ENCODE peak calls at places on chromosomes 16 and 17, in nine cellular contexts. One of them, this sample, is unnamed.

GRCh38 chr16:67782567-67783352 is 23.6 kb downstream of the RANBP10 start:
- DNase-seq in naive thymus-derived CD4-positive, alpha-beta T cell: no peak
- DNase-seq in body of pancreas: no peak
- DNase-seq in tibial nerve: no peak
- DNase-seq in HAP-1: no peak
- DNase-seq in H7: no peak
- DNase-seq in thoracic aorta: no peak
- DNase-seq in mammary epithelial cell: no peak
- DNase-seq in aorta: no peak
- DNase-seq in this sample: no peak

GRCh38 chr16:1980026-1980769 is 1.1 kb downstream of the NOXO1 start:
- DNase-seq in HAP-1: no peak
- DNase-seq in aorta: no peak
- DNase-seq in mammary epithelial cell: peak; percentile 14
- DNase-seq in naive thymus-derived CD4-positive, alpha-beta T cell: no peak
- DNase-seq in tibial nerve: no peak
- DNase-seq in H7: peak; percentile 87
- DNase-seq in body of pancreas: no peak
- DNase-seq in thoracic aorta: no peak
- DNase-seq in this sample: no peak

GRCh38 chr16:71460246-71460645 is 1.8 kb downstream of the ZNF23 start:
- DNase-seq in body of pancreas: no peak
- DNase-seq in tibial nerve: no peak
- DNase-seq in HAP-1: no peak
- DNase-seq in aorta: no peak
- DNase-seq in mammary epithelial cell: peak; percentile 25
- DNase-seq in H7: no peak
- DNase-seq in thoracic aorta: no peak
- DNase-seq in naive thymus-derived CD4-positive, alpha-beta T cell: no peak
- DNase-seq in this sample: no peak

GRCh38 chr17:72614476-72614870 is 478.0 kb downstream of the SLC39A11 start:
- DNase-seq in H7: no peak
- DNase-seq in body of pancreas: no peak
- DNase-seq in mammary epithelial cell: peak; percentile 72
- DNase-seq in naive thymus-derived CD4-positive, alpha-beta T cell: no peak
- DNase-seq in tibial nerve: no peak
- DNase-seq in aorta: no peak
- DNase-seq in thoracic aorta: no peak
- DNase-seq in HAP-1: no peak
- DNase-seq in this sample: no peak

GRCh38 chr16:85151603-85152413 is 39.5 kb upstream of the CIBAR2 start:
- DNase-seq in tibial nerve: peak; percentile 45
- DNase-seq in HAP-1: no peak
- DNase-seq in body of pancreas: peak; percentile 68
- DNase-seq in H7: peak; percentile 84
- DNase-seq in naive thymus-derived CD4-positive, alpha-beta T cell: no peak
- DNase-seq in thoracic aorta: peak; percentile 84
- DNase-seq in aorta: peak; percentile 93
- DNase-seq in mammary epithelial cell: peak; percentile 76
- DNase-seq in this sample: no peak

GRCh38 chr17:82836823-82837357 is 2.9 kb downstream of the ZNF750 start:
- DNase-seq in tibial nerve: peak; percentile 29
- DNase-seq in mammary epithelial cell: no peak
- DNase-seq in body of pancreas: no peak
- DNase-seq in H7: peak; percentile 66
- DNase-seq in HAP-1: peak; percentile 42
- DNase-seq in aorta: no peak
- DNase-seq in thoracic aorta: no peak
- DNase-seq in naive thymus-derived CD4-positive, alpha-beta T cell: no peak
- DNase-seq in this sample: no peak

GRCh38 chr16:49884033-49884707 is 28.3 kb upstream of the ZNF423 start:
- DNase-seq in thoracic aorta: no peak
- DNase-seq in HAP-1: no peak
- DNase-seq in aorta: no peak
- DNase-seq in mammary epithelial cell: no peak
- DNase-seq in H7: no peak
- DNase-seq in tibial nerve: no peak
- DNase-seq in body of pancreas: peak; percentile 58
- DNase-seq in naive thymus-derived CD4-positive, alpha-beta T cell: no peak
- DNase-seq in this sample: no peak

GRCh38 chr17:30454635-30455034 is 22.6 kb upstream of the GOSR1 start:
- DNase-seq in aorta: no peak
- DNase-seq in naive thymus-derived CD4-positive, alpha-beta T cell: no peak
- DNase-seq in thoracic aorta: no peak
- DNase-seq in H7: no peak
- DNase-seq in mammary epithelial cell: no peak
- DNase-seq in tibial nerve: no peak
- DNase-seq in HAP-1: no peak
- DNase-seq in body of pancreas: no peak
- DNase-seq in this sample: no peak

GRCh38 chr17:18070861-18071340 is 16.8 kb upstream of the DRG2 start:
- DNase-seq in HAP-1: no peak
- DNase-seq in aorta: no peak
- DNase-seq in mammary epithelial cell: peak; percentile 17
- DNase-seq in naive thymus-derived CD4-positive, alpha-beta T cell: no peak
- DNase-seq in body of pancreas: no peak
- DNase-seq in H7: peak; percentile 54
- DNase-seq in tibial nerve: no peak
- DNase-seq in thoracic aorta: no peak
- DNase-seq in this sample: no peak

GRCh38 chr16:8776193-8776592 is 21.2 kb downstream of the TMEM186 start:
- DNase-seq in aorta: no peak
- DNase-seq in body of pancreas: no peak
- DNase-seq in naive thymus-derived CD4-positive, alpha-beta T cell: no peak
- DNase-seq in thoracic aorta: no peak
- DNase-seq in mammary epithelial cell: no peak
- DNase-seq in H7: peak; percentile 79
- DNase-seq in tibial nerve: no peak
- DNase-seq in HAP-1: no peak
- DNase-seq in this sample: no peak

GRCh38 chr17:35051183-35051578 is 12.3 kb downstream of the RFFL start:
- DNase-seq in naive thymus-derived CD4-positive, alpha-beta T cell: peak; percentile 88
- DNase-seq in aorta: no peak
- DNase-seq in body of pancreas: peak; percentile 52
- DNase-seq in mammary epithelial cell: no peak
- DNase-seq in H7: no peak
- DNase-seq in HAP-1: no peak
- DNase-seq in tibial nerve: peak; percentile 14
- DNase-seq in thoracic aorta: no peak
- DNase-seq in this sample: peak; percentile 93

GRCh38 chr17:17364338-17364667 is 61.1 kb downstream of the NT5M start:
- DNase-seq in H7: no peak
- DNase-seq in tibial nerve: no peak
- DNase-seq in HAP-1: no peak
- DNase-seq in mammary epithelial cell: no peak
- DNase-seq in naive thymus-derived CD4-positive, alpha-beta T cell: no peak
- DNase-seq in body of pancreas: no peak
- DNase-seq in aorta: peak; percentile 11
- DNase-seq in thoracic aorta: no peak
- DNase-seq in this sample: no peak

GRCh38 chr17:38584350-38584925 is 21.3 kb downstream of the SRCIN1 start:
- DNase-seq in aorta: peak; percentile 73
- DNase-seq in thoracic aorta: no peak
- DNase-seq in H7: peak; percentile 95
- DNase-seq in naive thymus-derived CD4-positive, alpha-beta T cell: peak; percentile 55
- DNase-seq in body of pancreas: peak; percentile 71
- DNase-seq in tibial nerve: peak; percentile 28
- DNase-seq in mammary epithelial cell: peak; percentile 54
- DNase-seq in HAP-1: peak; percentile 81
- DNase-seq in this sample: peak; percentile 41

GRCh38 chr16:47258874-47259461 is 115.2 kb upstream of the NETO2 start:
- DNase-seq in H7: peak; percentile 60
- DNase-seq in mammary epithelial cell: peak; percentile 3
- DNase-seq in body of pancreas: no peak
- DNase-seq in thoracic aorta: no peak
- DNase-seq in tibial nerve: no peak
- DNase-seq in naive thymus-derived CD4-positive, alpha-beta T cell: no peak
- DNase-seq in HAP-1: peak; percentile 60
- DNase-seq in aorta: no peak
- DNase-seq in this sample: peak; percentile 47

GRCh38 chr17:49180303-49180702 is 30.1 kb downstream of the GNGT2 start:
- DNase-seq in HAP-1: peak; percentile 85
- DNase-seq in aorta: peak; percentile 75
- DNase-seq in naive thymus-derived CD4-positive, alpha-beta T cell: peak; percentile 55
- DNase-seq in mammary epithelial cell: no peak
- DNase-seq in thoracic aorta: no peak
- DNase-seq in tibial nerve: peak; percentile 80
- DNase-seq in body of pancreas: peak; percentile 66
- DNase-seq in H7: peak; percentile 84
- DNase-seq in this sample: peak; percentile 54

GRCh38 chr17:67290994-67291362 is 46.0 kb upstream of the HELZ start:
- DNase-seq in H7: peak; percentile 42
- DNase-seq in tibial nerve: no peak
- DNase-seq in aorta: no peak
- DNase-seq in thoracic aorta: no peak
- DNase-seq in HAP-1: peak; percentile 21
- DNase-seq in mammary epithelial cell: no peak
- DNase-seq in naive thymus-derived CD4-positive, alpha-beta T cell: no peak
- DNase-seq in body of pancreas: no peak
- DNase-seq in this sample: no peak

GRCh38 chr17:77516902-77517301 is 376.1 kb downstream of the SEC14L1 start:
- DNase-seq in naive thymus-derived CD4-positive, alpha-beta T cell: no peak
- DNase-seq in H7: peak; percentile 5
- DNase-seq in aorta: no peak
- DNase-seq in mammary epithelial cell: peak; percentile 58
- DNase-seq in tibial nerve: no peak
- DNase-seq in body of pancreas: no peak
- DNase-seq in thoracic aorta: no peak
- DNase-seq in HAP-1: no peak
- DNase-seq in this sample: no peak

GRCh38 chr17:31313982-31314787 is at the start of gene EVI2B:
- DNase-seq in HAP-1: no peak
- DNase-seq in body of pancreas: peak; percentile 30
- DNase-seq in tibial nerve: no peak
- DNase-seq in H7: no peak
- DNase-seq in aorta: no peak
- DNase-seq in thoracic aorta: no peak
- DNase-seq in mammary epithelial cell: peak; percentile 79
- DNase-seq in naive thymus-derived CD4-positive, alpha-beta T cell: peak; percentile 69
- DNase-seq in this sample: peak; percentile 75

GRCh38 chr17:12620200-12620720 is 45.4 kb upstream of the MYOCD start:
- DNase-seq in aorta: no peak
- DNase-seq in body of pancreas: no peak
- DNase-seq in HAP-1: no peak
- DNase-seq in thoracic aorta: no peak
- DNase-seq in mammary epithelial cell: no peak
- DNase-seq in naive thymus-derived CD4-positive, alpha-beta T cell: no peak
- DNase-seq in tibial nerve: no peak
- DNase-seq in H7: peak; percentile 13
- DNase-seq in this sample: no peak

GRCh38 chr16:47461598-47462266 is 601 bp downstream of the PHKB start:
- DNase-seq in H7: peak; percentile 34
- DNase-seq in thoracic aorta: no peak
- DNase-seq in mammary epithelial cell: peak; percentile 68
- DNase-seq in naive thymus-derived CD4-positive, alpha-beta T cell: peak; percentile 12
- DNase-seq in aorta: no peak
- DNase-seq in HAP-1: peak; percentile 53
- DNase-seq in body of pancreas: peak; percentile 68
- DNase-seq in tibial nerve: peak; percentile 19
- DNase-seq in this sample: peak; percentile 68

GRCh38 chr17:49730078-49730786 is 22.5 kb upstream of the SLC35B1 start:
- DNase-seq in naive thymus-derived CD4-positive, alpha-beta T cell: no peak
- DNase-seq in mammary epithelial cell: no peak
- DNase-seq in body of pancreas: peak; percentile 92
- DNase-seq in H7: no peak
- DNase-seq in aorta: peak; percentile 84
- DNase-seq in HAP-1: no peak
- DNase-seq in thoracic aorta: peak; percentile 21
- DNase-seq in tibial nerve: peak; percentile 77
- DNase-seq in this sample: no peak

GRCh38 chr17:4566785-4567184 is 6.4 kb upstream of the GGT6 start:
- DNase-seq in tibial nerve: peak; percentile 63
- DNase-seq in mammary epithelial cell: peak; percentile 45
- DNase-seq in HAP-1: peak; percentile 84
- DNase-seq in H7: peak; percentile 90
- DNase-seq in aorta: no peak
- DNase-seq in naive thymus-derived CD4-positive, alpha-beta T cell: no peak
- DNase-seq in thoracic aorta: no peak
- DNase-seq in body of pancreas: peak; percentile 71
- DNase-seq in this sample: no peak

GRCh38 chr16:86949630-86950029 is 367.6 kb downstream of the C16orf95 start:
- DNase-seq in naive thymus-derived CD4-positive, alpha-beta T cell: no peak
- DNase-seq in tibial nerve: no peak
- DNase-seq in thoracic aorta: no peak
- DNase-seq in HAP-1: no peak
- DNase-seq in H7: no peak
- DNase-seq in body of pancreas: no peak
- DNase-seq in mammary epithelial cell: no peak
- DNase-seq in aorta: peak; percentile 26
- DNase-seq in this sample: no peak
- H3K36me3 ChIP-seq in naive thymus-derived CD4-positive, alpha-beta T cell: no peaks in the 10 kb centered on the region
- H3K36me3 ChIP-seq in tibial nerve: no peaks in the 10 kb centered on the region
- H3K36me3 ChIP-seq in thoracic aorta: no peaks in the 10 kb centered on the region
- H3K36me3 ChIP-seq in HAP-1: no peaks in the 10 kb centered on the region
- H3K36me3 ChIP-seq in H7: no peaks in the 10 kb centered on the region
- H3K36me3 ChIP-seq in body of pancreas: no peaks in the 10 kb centered on the region
- H3K36me3 ChIP-seq in mammary epithelial cell: no peaks in the 10 kb centered on the region
- H3K36me3 ChIP-seq in aorta: no peaks in the 10 kb centered on the region
- H3K36me3 ChIP-seq in this sample: no peaks in the 10 kb centered on the region

GRCh38 chr17:57862410-57862989 is 12.7 kb upstream of the MRPS23 start:
- DNase-seq in body of pancreas: no peak
- DNase-seq in HAP-1: no peak
- DNase-seq in thoracic aorta: no peak
- DNase-seq in naive thymus-derived CD4-positive, alpha-beta T cell: no peak
- DNase-seq in mammary epithelial cell: no peak
- DNase-seq in tibial nerve: no peak
- DNase-seq in H7: peak; percentile 77
- DNase-seq in aorta: no peak
- DNase-seq in this sample: no peak
- H3K4me3 ChIP-seq in body of pancreas: no peak overlapping the region
- H3K4me3 ChIP-seq in HAP-1: no peak overlapping the region
- H3K4me3 ChIP-seq in thoracic aorta: peak overlapping the region; percentile 74
- H3K4me3 ChIP-seq in naive thymus-derived CD4-positive, alpha-beta T cell: no peak overlapping the region
- H3K4me3 ChIP-seq in mammary epithelial cell: no peak overlapping the region
- H3K4me3 ChIP-seq in tibial nerve: peak overlapping the region; percentile 43
- H3K4me3 ChIP-seq in H7: peak overlapping the region; percentile 47
- H3K4me3 ChIP-seq in aorta: no peak overlapping the region
- H3K4me3 ChIP-seq in this sample: no peak overlapping the region

DNA sequence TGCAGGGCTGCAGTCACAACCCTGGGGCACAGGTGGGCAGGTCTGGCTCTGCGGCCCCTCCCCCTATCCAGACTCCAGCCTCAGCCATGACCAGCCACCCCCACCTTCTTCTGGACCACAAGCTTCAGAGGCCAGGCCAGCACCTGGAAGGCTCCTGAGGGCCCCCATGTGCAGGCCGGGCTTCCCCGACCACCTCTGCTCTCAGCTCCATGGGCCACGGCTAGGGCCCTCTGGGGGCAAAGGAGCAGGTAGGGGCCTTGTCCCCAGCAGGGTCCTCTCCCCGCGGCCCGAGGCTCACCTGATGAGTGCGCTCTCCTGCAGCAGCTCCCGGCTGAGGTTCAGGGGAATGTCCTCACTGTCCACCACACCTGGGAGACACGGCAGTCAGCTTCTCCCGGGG is 16.9 kb downstream of the DNASE1 start:
- DNase-seq in tibial nerve: no peak
- DNase-seq in HAP-1: no peak
- DNase-seq in body of pancreas: no peak
- DNase-seq in H7: peak; percentile 58
- DNase-seq in aorta: peak; percentile 35
- DNase-seq in thoracic aorta: no peak
- DNase-seq in naive thymus-derived CD4-positive, alpha-beta T cell: no peak
- DNase-seq in mammary epithelial cell: no peak
- DNase-seq in this sample: no peak
- H3K36me3 ChIP-seq in tibial nerve: no peaks in the 10 kb centered on the region
- H3K36me3 ChIP-seq in HAP-1: peaks cover 85% of the 10 kb centered on the region
- H3K36me3 ChIP-seq in body of pancreas: peaks cover 16% of the 10 kb centered on the region
- H3K36me3 ChIP-seq in H7: peaks cover 39% of the 10 kb centered on the region
- H3K36me3 ChIP-seq in aorta: peaks cover 1% of the 10 kb centered on the region
- H3K36me3 ChIP-seq in thoracic aorta: peaks cover 28% of the 10 kb centered on the region
- H3K36me3 ChIP-seq in naive thymus-derived CD4-positive, alpha-beta T cell: peaks cover 5% of the 10 kb centered on the region
- H3K36me3 ChIP-seq in mammary epithelial cell: peaks cover 9% of the 10 kb centered on the region
- H3K36me3 ChIP-seq in this sample: peaks cover 25% of the 10 kb centered on the region

GRCh38 chr17:2453865-2454264 is 53.0 kb upstream of the MNT start:
- DNase-seq in HAP-1: no peak
- DNase-seq in thoracic aorta: no peak
- DNase-seq in tibial nerve: no peak
- DNase-seq in H7: no peak
- DNase-seq in naive thymus-derived CD4-positive, alpha-beta T cell: no peak
- DNase-seq in aorta: no peak
- DNase-seq in body of pancreas: no peak
- DNase-seq in mammary epithelial cell: no peak
- DNase-seq in this sample: no peak
- H3K4me3 ChIP-seq in HAP-1: no peak overlapping the region
- H3K4me3 ChIP-seq in thoracic aorta: no peak overlapping the region
- H3K4me3 ChIP-seq in tibial nerve: no peak overlapping the region
- H3K4me3 ChIP-seq in H7: no peak overlapping the region
- H3K4me3 ChIP-seq in naive thymus-derived CD4-positive, alpha-beta T cell: no peak overlapping the region
- H3K4me3 ChIP-seq in aorta: no peak overlapping the region
- H3K4me3 ChIP-seq in body of pancreas: no peak overlapping the region
- H3K4me3 ChIP-seq in mammary epithelial cell: no peak overlapping the region
- H3K4me3 ChIP-seq in this sample: no peak overlapping the region

This sample was measured in CD4-positive, CD25-positive, alpha-beta regulatory T cell.